ENCODE peak calls at places on chromosomes 5 and 9, in ten cellular contexts. E is stimulated activated CD4-positive, alpha-beta T cell treated with anti-CD3 and anti-CD28 coated beads, Interleukin-1b, Interleukin-23, amount 100 ng/mL, for 48 hours; T is progenitor cell of endocrine pancreas; N is Calu3; D is activated T-cell treated with anti-CD3 and anti-CD28 coated beads for 24 hours; R is lower leg skin; O is activated CD4-positive, CD25-positive, alpha-beta regulatory T cell treated with anti-CD3 and anti-CD28 coated beads, Interleukin-2, amount 50 U/mL, for 72 hours; C is fibroblast of pulmonary artery; A is endothelial cell; X is AML-193. M is an unnamed sample.
A peak's percentile ranks its signal among the peaks of the same experiment; 100 is the strongest.

GRCh38 chr5:6705088-6705487 is 8.1 kb upstream of the TENT4A start:
- DNase-seq in E (no peak), T (no peak), N (no peak), D (no peak), R (no peak), O (no peak), C (no peak), A (no peak), X (no peak), M (no peak)

GRCh38 chr9:113609562-113610318 is 146.2 kb downstream of the RGS3 start:
- DNase-seq in E (no peak), T (peak; percentile 51), N (peak; percentile 69), D (no peak), R (no peak), O (no peak), C (peak; percentile 86), A (peak; percentile 71), X (no peak), M (no peak)

GRCh38 chr5:31640024-31640423 is 1.1 kb downstream of the PDZD2 start:
- DNase-seq in E (no peak), T (no peak), N (no peak), D (no peak), R (no peak), O (no peak), C (no peak), A (no peak), X (no peak), M (no peak)

GRCh38 chr9:16879416-16879815 is 8.9 kb upstream of the BNC2 start:
- DNase-seq in E (no peak), T (no peak), N (no peak), D (no peak), R (no peak), O (no peak), C (no peak), A (no peak), X (no peak), M (no peak)

GRCh38 chr5:177431317-177432142 is 5.1 kb downstream of the GRK6 start:
- DNase-seq in E (peak; percentile 85), T (no peak), N (no peak), D (peak; percentile 65), R (peak; percentile 33), O (peak; percentile 64), C (no peak), A (no peak), X (no peak), M (no peak)

GRCh38 chr9:73149371-73150067 is 2.1 kb upstream of the ANXA1 start:
- DNase-seq in E (no peak), T (no peak), N (no peak), D (no peak), R (no peak), O (no peak), C (peak; percentile 85), A (no peak), X (peak; percentile 74), M (peak; percentile 13)

GRCh38 chr5:93920956-93921355 is 179.6 kb upstream of the POU5F2 start:
- DNase-seq in E (no peak), T (no peak), N (no peak), D (no peak), R (no peak), O (no peak), C (no peak), A (no peak), X (no peak), M (no peak)

GRCh38 chr9:136050706-136051567 is 44.2 kb downstream of the NACC2 start:
- DNase-seq in E (no peak), T (no peak), N (no peak), D (no peak), R (no peak), O (no peak), C (no peak), A (no peak), X (no peak), M (no peak)

GRCh38 chr5:155591273-155591672 is 577.7 kb downstream of the KIF4B start:
- DNase-seq in E (no peak), T (no peak), N (no peak), D (no peak), R (no peak), O (no peak), C (no peak), A (no peak), X (no peak), M (no peak)

GRCh38 chr5:126677101-126677500 is 76.4 kb downstream of the PHAX start:
- DNase-seq in E (no peak), T (no peak), N (no peak), D (no peak), R (no peak), O (no peak), C (no peak), A (no peak), X (no peak), M (no peak)

GRCh38 chr5:18270635-18271338 is 636.5 kb downstream of the TAF11L14 start:
- DNase-seq in E (no peak), T (no peak), N (no peak), D (no peak), R (no peak), O (no peak), C (no peak), A (no peak), X (no peak), M (no peak)

GRCh38 chr5:147613359-147613758 is 103.5 kb upstream of the DPYSL3 start:
- DNase-seq in E (no peak), T (no peak), N (no peak), D (no peak), R (no peak), O (no peak), C (peak; percentile 84), A (no peak), X (no peak), M (no peak)

GRCh38 chr5:105952875-105953274 is 1717.9 kb downstream of the EFNA5 start:
- DNase-seq in E (no peak), T (no peak), N (no peak), D (no peak), R (no peak), O (no peak), C (peak; percentile 49), A (no peak), X (no peak), M (no peak)

GRCh38 chr9:35736201-35736633 is 3.8 kb downstream of the CREB3 start:
- DNase-seq in E (peak; percentile 64), T (peak; percentile 51), N (peak; percentile 72), D (peak; percentile 55), R (no peak), O (peak; percentile 45), C (peak; percentile 88), A (peak; percentile 75), X (peak; percentile 77), M (peak; percentile 66)

GRCh38 chr9:20618361-20618799 is 3.9 kb downstream of the MLLT3 start:
- DNase-seq in E (no peak), T (no peak), N (peak; percentile 49), D (no peak), R (no peak), O (no peak), C (peak; percentile 94), A (no peak), X (no peak), M (no peak)

GRCh38 chr9:32455738-32456137 is 70.3 kb downstream of the RIGI start:
- DNase-seq in E (no peak), T (no peak), N (no peak), D (no peak), R (no peak), O (no peak), C (peak; percentile 19), A (no peak), X (no peak), M (no peak)

GRCh38 chr5:87266914-87267573 is 639 bp upstream of the RASA1 start:
- DNase-seq in E (no peak), T (no peak), N (no peak), D (no peak), R (no peak), O (no peak), C (no peak), A (no peak), X (no peak), M (no peak)

GRCh38 chr9:108207611-108208051 is 648.2 kb downstream of the ACTL7B start:
- DNase-seq in E (no peak), T (no peak), N (no peak), D (no peak), R (no peak), O (no peak), C (no peak), A (no peak), X (no peak), M (no peak)

GRCh38 chr5:110590187-110590586 is 136.3 kb downstream of the TMEM232 start:
- DNase-seq in E (no peak), T (no peak), N (no peak), D (no peak), R (no peak), O (no peak), C (peak; percentile 36), A (no peak), X (peak; percentile 5), M (no peak)

GRCh38 chr5:158234323-158235158 is 375.6 kb upstream of the CLINT1 start:
- DNase-seq in E (no peak), T (no peak), N (no peak), D (no peak), R (no peak), O (no peak), C (no peak), A (no peak), X (no peak), M (no peak)

GRCh38 chr5:10352404-10353240 is 873 bp upstream of the MARCHF6 start:
- DNase-seq in E (peak; percentile 33), T (no peak), N (no peak), D (peak; percentile 26), R (no peak), O (no peak), C (peak; percentile 35), A (peak; percentile 21), X (peak; percentile 93), M (no peak)

GRCh38 chr5:140725799-140726471 is 25.7 kb downstream of the ZMAT2 start:
- DNase-seq in E (peak; percentile 87), T (peak; percentile 50), N (peak; percentile 89), D (peak; percentile 82), R (peak; percentile 17), O (peak; percentile 80), C (peak; percentile 92), A (peak; percentile 62), X (no peak), M (no peak)

GRCh38 chr5:63768221-63768620 is 194.0 kb downstream of the HTR1A start:
- DNase-seq in E (no peak), T (no peak), N (no peak), D (no peak), R (no peak), O (no peak), C (no peak), A (no peak), X (no peak), M (no peak)

GRCh38 chr5:110865400-110866094 is 126.7 kb downstream of the SLC25A46 start:
- DNase-seq in E (no peak), T (peak; percentile 30), N (peak; percentile 63), D (no peak), R (no peak), O (no peak), C (peak; percentile 67), A (peak; percentile 65), X (peak; percentile 16), M (peak; percentile 3)

GRCh38 chr5:133242221-133242835 is 190.5 kb downstream of the HSPA4 start:
- DNase-seq in E (no peak), T (no peak), N (no peak), D (no peak), R (no peak), O (no peak), C (no peak), A (no peak), X (no peak), M (no peak)

GRCh38 chr5:64958757-64959391 is 190.1 kb downstream of the CWC27 start:
- DNase-seq in E (no peak), T (no peak), N (no peak), D (no peak), R (no peak), O (no peak), C (peak; percentile 72), A (no peak), X (peak; percentile 52), M (no peak)

GRCh38 chr9:71984388-71985069 is 73.1 kb downstream of the C9orf85 start:
- DNase-seq in E (no peak), T (no peak), N (no peak), D (no peak), R (no peak), O (no peak), C (peak; percentile 47), A (no peak), X (no peak), M (no peak)

GRCh38 chr5:134086943-134087305 is 27.6 kb upstream of the TCF7 start:
- DNase-seq in E (peak; percentile 87), T (no peak), N (no peak), D (peak; percentile 73), R (no peak), O (no peak), C (no peak), A (no peak), X (no peak), M (no peak)